ENCODE peak calls at places on chromosome 3, in five cellular contexts. K, T, F, Q and Z are unnamed samples. For H3K36me3, the result is how much of the 10 kb centered on the place peaks cover.

GRCh38 chr3:150472421-150472820 is 64.3 kb downstream of the TSC22D2 start:
- DNase-seq in F (no peak), T (no peak), K (no peak), Q (no peak), Z (no peak)

GRCh38 chr3:29083607-29084120 is 197.2 kb upstream of the RBMS3 start:
- DNase-seq in F (no peak), T (no peak), Q (no peak), K (no peak), Z (no peak)

GRCh38 chr3:31532587-31533168 is at the start of gene STT3B:
- DNase-seq in K (no peak), T (peak), Q (peak), F (peak), Z (no peak)

GRCh38 chr3:40186508-40186907 is 123.0 kb upstream of the EIF1B start:
- DNase-seq in K (no peak), F (no peak), T (peak), Q (peak), Z (no peak)

GRCh38 chr3:198092276-198092675 is 132.3 kb downstream of the LMLN start:
- DNase-seq in T (no peak), Q (no peak), K (no peak), F (no peak), Z (no peak)

GRCh38 chr3:147200545-147200944 is 205.8 kb downstream of the ZIC4 start:
- DNase-seq in Q (no peak), F (no peak), T (no peak), K (no peak), Z (no peak)

GRCh38 chr3:40800343-40800742 is 275.6 kb downstream of the ZNF621 start:
- DNase-seq in T (no peak), Q (no peak), K (peak), F (peak), Z (no peak)

GRCh38 chr3:138875096-138875753 is 40.5 kb upstream of the PIK3CB start:
- DNase-seq in K (no peak), F (no peak), T (no peak), Q (no peak), Z (no peak)

GRCh38 chr3:46365737-46366524 is 4.8 kb upstream of the CCR5 start:
- DNase-seq in F (no peak), Q (no peak), T (no peak), K (no peak), Z (no peak)

GRCh38 chr3:88936837-88937236 is 170.6 kb upstream of the EPHA3 start:
- DNase-seq in F (no peak), K (no peak), T (no peak), Q (no peak), Z (no peak)

GRCh38 chr3:149487598-149488197 is 13.2 kb downstream of the TM4SF4 start:
- DNase-seq in F (no peak), K (peak), T (peak), Q (no peak), Z (peak)

GRCh38 chr3:44041726-44042125 is 200.0 kb upstream of the TOPAZ1 start:
- DNase-seq in F (no peak), Q (no peak), K (no peak), T (no peak), Z (no peak)

GRCh38 chr3:18018491-18019177 is 276.2 kb upstream of the TBC1D5 start:
- DNase-seq in K (no peak), Q (no peak), F (no peak), T (no peak), Z (no peak)

GRCh38 chr3:136194409-136195257 is 1.5 kb downstream of the MSL2 start:
- DNase-seq in T (peak), F (no peak), K (peak), Q (peak), Z (peak)

GRCh38 chr3:146136647-146137046 is 24.3 kb downstream of the PLOD2 start:
- DNase-seq in Q (no peak), T (no peak), F (no peak), K (no peak), Z (no peak)

GRCh38 chr3:146142757-146143156 is 18.2 kb downstream of the PLOD2 start:
- DNase-seq in T (no peak), K (peak), F (no peak), Q (no peak), Z (no peak)

GRCh38 chr3:146134348-146135117 is 26.5 kb downstream of the PLOD2 start:
- DNase-seq in T (no peak), Q (no peak), K (no peak), F (no peak), Z (no peak)

GRCh38 chr3:146138904-146139303 is 22.1 kb downstream of the PLOD2 start:
- DNase-seq in Q (no peak), F (no peak), K (no peak), T (no peak), Z (no peak)

DNA sequence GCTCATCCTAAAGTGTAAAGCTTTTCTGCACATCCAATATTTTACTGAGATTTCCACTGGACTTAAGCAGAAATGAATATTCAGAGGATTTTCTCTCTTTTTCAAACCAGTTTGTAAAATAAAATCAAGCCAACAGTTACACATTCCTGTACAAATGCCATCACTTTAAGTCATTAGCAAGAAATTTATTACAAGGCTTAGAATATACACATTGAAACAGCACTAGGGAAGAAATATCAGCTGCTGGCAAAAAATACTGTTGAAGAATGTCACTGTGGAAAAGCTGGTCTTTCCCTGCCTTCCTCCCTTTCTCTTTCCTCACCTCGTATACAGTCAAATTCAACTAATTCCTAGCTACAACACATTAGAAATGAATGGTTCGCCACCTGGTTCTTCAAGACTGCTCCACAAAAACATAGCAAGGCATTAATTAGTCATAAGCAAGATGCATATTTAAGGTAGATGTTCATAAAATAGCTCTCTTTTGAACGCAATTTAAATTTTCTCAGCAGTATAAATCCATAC is 21.3 kb downstream of the PLOD2 start:
- DNase-seq in F (no peak), T (no peak), Q (no peak), K (no peak), Z (no peak)
- H3K4me3 ChIP-seq in F (no peak), T (no peak), Q (no peak), K (no peak), Z (no peak)

DNA sequence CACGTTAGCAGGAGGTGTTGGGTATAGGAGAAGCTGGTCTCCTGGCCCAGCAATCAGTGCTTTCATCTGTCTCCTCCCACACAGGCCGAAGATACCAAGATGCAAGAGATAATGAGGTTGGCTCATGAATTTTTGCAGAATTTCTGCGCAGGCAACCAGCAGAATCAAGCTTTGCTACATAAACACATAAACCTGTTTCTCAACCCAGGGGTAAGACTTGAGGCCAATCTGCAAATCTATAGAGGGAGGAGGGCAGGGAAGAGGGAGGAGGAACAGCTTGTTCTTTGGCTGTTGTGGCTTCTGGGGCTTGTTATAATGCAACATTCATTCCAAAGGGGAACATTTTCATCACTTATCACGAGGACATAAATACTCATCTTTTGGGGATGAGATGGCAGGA is 195.3 kb downstream of the ITPR1 start:
- DNase-seq in K (no peak), Q (no peak), T (no peak), F (no peak), Z (no peak)
- H3K36me3 ChIP-seq in K (under half), Q (under half), T (under half), F (half or more), Z (half or more)

DNA sequence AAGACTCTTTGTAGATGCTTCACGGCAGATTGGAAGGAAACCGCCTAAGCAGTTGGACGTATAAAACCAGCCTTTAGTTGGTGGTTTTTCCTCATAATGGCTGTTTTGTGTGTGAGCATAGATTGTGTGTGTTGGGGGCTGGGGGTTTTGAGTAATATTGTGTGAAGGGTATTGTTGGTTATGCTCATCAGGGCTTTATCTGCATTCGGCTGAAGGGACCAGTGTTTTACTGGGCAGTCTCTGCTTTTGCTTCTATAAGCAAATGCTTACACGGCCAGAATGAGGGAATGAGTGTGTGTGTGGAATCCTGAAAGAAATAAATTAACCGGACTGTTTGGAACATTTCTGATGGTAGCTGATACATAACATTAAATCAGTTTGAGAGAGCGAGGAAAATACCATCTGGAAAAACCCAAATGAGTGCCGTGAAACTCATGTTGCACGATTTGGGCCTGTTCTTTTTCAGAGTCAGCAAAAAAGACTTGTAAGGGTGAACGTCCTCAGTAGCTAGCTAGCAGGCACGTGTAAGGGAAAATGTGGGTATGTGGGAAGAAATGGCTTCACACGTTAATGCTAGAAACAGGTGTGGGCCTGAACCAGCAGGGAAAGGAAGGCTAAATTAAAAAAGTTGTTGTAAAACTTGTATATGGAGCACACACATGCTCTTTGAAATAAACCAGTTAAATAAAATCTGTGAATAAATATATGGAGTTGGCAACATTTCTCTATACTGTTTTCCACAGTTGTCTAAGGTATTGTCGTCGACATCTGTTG is 2.0 kb downstream of the MITF start:
- DNase-seq in T (no peak), F (no peak), Q (no peak), K (no peak), Z (no peak)
- H3K4me3 ChIP-seq in T (no peak), F (peak), Q (peak), K (no peak), Z (no peak)

GRCh38 chr3:194455481-194455880 is 31.3 kb downstream of the ATP13A3 start:
- DNase-seq in K (no peak), T (no peak), Q (no peak), F (no peak), Z (no peak)
- H3K36me3 ChIP-seq in K (under half), T (under half), Q (under half), F (under half), Z (half or more)

GRCh38 chr3:64133991-64134390 is 91.3 kb downstream of the PRICKLE2 start:
- DNase-seq in K (no peak), F (no peak), Q (no peak), T (no peak), Z (no peak)

GRCh38 chr3:64130436-64130835 is 94.8 kb downstream of the PRICKLE2 start:
- DNase-seq in F (no peak), K (no peak), T (no peak), Q (no peak), Z (no peak)

GRCh38 chr3:64133272-64133671 is 92.0 kb downstream of the PRICKLE2 start:
- DNase-seq in F (no peak), Q (no peak), K (peak), T (no peak), Z (no peak)

GRCh38 chr3:64129581-64129980 is 95.7 kb downstream of the PRICKLE2 start:
- DNase-seq in Q (no peak), T (no peak), K (no peak), F (no peak), Z (no peak)

DNA sequence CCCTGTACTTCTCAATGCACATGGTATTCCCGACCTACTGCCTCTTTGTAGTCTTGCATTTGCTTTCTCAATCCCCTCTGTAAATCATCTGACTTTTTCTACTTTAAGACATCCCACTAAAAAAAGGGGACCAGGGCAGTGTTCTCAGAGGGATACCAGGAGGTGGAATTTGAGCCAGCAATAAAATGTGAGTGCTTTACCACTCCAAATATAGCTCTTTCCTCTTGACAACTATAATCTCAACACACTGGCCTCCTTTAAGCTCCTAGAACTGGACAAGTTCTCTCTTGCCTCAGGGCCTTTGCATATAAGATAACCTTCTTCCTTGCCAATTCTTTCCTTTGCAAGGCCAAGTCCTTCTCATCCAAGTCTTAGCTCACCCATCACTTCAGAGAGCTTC is 93.5 kb downstream of the PRICKLE2 start:
- DNase-seq in T (no peak), F (no peak), K (no peak), Q (no peak), Z (no peak)
- H3K4me3 ChIP-seq in T (no peak), F (no peak), K (no peak), Q (no peak), Z (no peak)

DNA sequence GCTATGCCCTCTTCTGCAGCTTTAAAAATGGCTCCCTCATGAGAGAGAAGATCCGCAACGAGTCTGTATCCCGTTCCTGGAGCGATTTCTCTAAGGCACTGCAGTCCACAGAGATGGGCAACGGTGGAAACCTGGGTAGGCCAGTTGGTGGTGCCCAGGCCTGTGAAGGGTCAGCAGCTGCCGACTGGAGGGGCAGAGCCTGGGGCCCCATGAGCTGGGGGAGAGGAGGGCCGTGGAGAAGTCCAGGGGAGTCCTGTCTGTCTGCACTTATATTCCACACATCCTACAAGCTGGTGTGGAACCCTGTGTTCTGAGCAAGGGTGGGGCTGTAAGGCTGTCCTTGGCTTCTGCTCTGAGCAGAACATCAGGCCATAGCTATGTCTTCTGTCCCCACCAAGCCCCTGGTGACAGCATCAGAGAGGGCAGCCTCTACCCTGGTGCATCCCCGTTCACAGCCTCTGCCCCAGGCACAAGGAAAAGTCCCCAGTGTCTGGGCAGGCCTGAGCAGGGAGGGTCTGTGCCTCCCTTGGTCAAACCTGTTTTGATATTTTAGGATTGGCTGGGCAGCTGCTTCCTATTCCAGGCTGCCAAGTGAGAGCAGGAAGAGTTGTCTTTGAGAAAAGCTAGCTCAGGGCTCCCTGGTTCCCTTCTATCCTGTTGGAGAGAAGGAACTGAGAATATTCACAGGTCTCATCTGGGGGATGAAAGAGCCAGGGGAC is 29.7 kb downstream of the XYLB start:
- DNase-seq in F (no peak), Q (no peak), K (no peak), T (no peak), Z (no peak)
- H3K36me3 ChIP-seq in F (under half), Q (under half), K (under half), T (under half), Z (under half)

DNA sequence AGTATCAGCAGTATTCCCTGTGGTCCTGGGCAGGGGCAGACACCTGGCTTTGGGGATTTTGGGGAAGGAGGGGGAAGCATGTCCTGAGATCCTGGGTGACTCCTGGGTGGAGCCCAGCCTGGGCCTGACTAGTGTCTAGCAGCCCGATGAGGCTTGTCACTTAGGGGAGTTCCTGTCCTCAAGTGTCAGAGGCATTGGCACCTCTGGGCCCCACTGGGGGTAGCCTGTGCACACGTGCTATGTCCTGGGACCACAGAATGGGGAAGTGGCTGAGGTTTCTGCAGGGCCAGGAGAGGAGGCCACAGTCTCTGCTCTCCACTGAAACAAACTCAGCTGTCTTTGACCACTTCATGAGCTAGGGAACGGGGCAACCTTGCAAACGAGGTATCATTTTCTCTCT is 31.5 kb upstream of the ADCY5 start:
- DNase-seq in Q (no peak), K (no peak), T (no peak), F (no peak), Z (no peak)
- H3K4me3 ChIP-seq in Q (no peak), K (no peak), T (no peak), F (no peak), Z (no peak)

GRCh38 chr3:103873024-103873423 is 1438.2 kb downstream of the ZPLD1 start:
- DNase-seq in Q (no peak), F (no peak), T (no peak), K (no peak), Z (no peak)
- H3K36me3 ChIP-seq in Q (under half), F (under half), T (under half), K (under half), Z (under half)

GRCh38 chr3:12484198-12484982 is at the start of gene TSEN2:
- DNase-seq in T (peak), K (peak), F (peak), Q (peak), Z (peak)

GRCh38 chr3:12483364-12483763 is 916 bp upstream of the TSEN2 start:
- DNase-seq in F (no peak), Q (no peak), T (no peak), K (no peak), Z (no peak)

GRCh38 chr3:12486001-12486400 is 1.7 kb downstream of the TSEN2 start:
- DNase-seq in T (no peak), Q (no peak), K (no peak), F (no peak), Z (no peak)

GRCh38 chr3:12484983-12485327 is 675 bp downstream of the TSEN2 start:
- DNase-seq in F (no peak), Q (no peak), K (peak), T (no peak), Z (no peak)

GRCh38 chr3:12483872-12484197 is 445 bp upstream of the TSEN2 start:
- DNase-seq in T (no peak), Q (no peak), K (no peak), F (no peak), Z (no peak)
- H3K4me3 ChIP-seq in T (peak), Q (peak), K (peak), F (peak), Z (peak)